ENCODE peak calls at places on chromosomes 6 and 20, in nine cellular contexts. J is H1, W is lower lobe of right lung, Q is dorsolateral prefrontal cortex, D is transverse colon, L is fibroblast of lung, N is lung, S is thoracic aorta, H is kidney epithelial cell. X is an unnamed sample. For H3K27me3, the result is how much of the 10 kb centered on the place peaks cover.

GRCh38 chr20:6007529-6008103 is 46.2 kb downstream of the LRRN4 start:
- DNase-seq in J (no peak), W (no peak), Q (no peak), D (no peak), L (no peak), N (no peak), S (no peak), H (no peak), X (no peak)

GRCh38 chr20:44969320-44969879 is 3.1 kb downstream of the STK4 start:
- DNase-seq in J (no peak), W (no peak), Q (no peak), D (no peak), L (no peak), N (no peak), S (no peak), H (no peak), X (no peak)

GRCh38 chr6:971981-972640 is 279.2 kb upstream of the EXOC2 start:
- DNase-seq in J (no peak), W (no peak), Q (no peak), D (no peak), L (no peak), N (no peak), S (no peak), H (no peak), X (no peak)

GRCh38 chr20:37524859-37525708 is 2.6 kb downstream of the BLCAP start:
- DNase-seq in J (no peak), W (no peak), Q (no peak), D (peak), L (peak), N (no peak), S (no peak), H (no peak), X (no peak)

GRCh38 chr6:11682525-11682924 is 96.1 kb downstream of the ADTRP start:
- DNase-seq in J (no peak), W (no peak), Q (no peak), D (no peak), L (peak), N (no peak), S (no peak), H (no peak), X (no peak)

GRCh38 chr20:57374931-57375651 is 16.1 kb upstream of the RBM38 start:
- DNase-seq in J (no peak), W (no peak), Q (no peak), D (peak), L (no peak), N (peak), S (no peak), H (no peak), X (no peak)

GRCh38 chr20:62020935-62021701 is 44.6 kb downstream of the TAF4 start:
- DNase-seq in J (no peak), W (no peak), Q (no peak), D (peak), L (peak), N (no peak), S (no peak), H (no peak), X (no peak)

GRCh38 chr6:6537488-6537887 is 51.0 kb upstream of the LY86 start:
- DNase-seq in J (no peak), W (no peak), Q (no peak), D (no peak), L (no peak), N (no peak), S (no peak), H (no peak), X (no peak)

GRCh38 chr20:63301671-63302070 is 8.7 kb downstream of the COL20A1 start:
- DNase-seq in J (no peak), W (no peak), Q (no peak), D (no peak), L (no peak), N (no peak), S (no peak), H (no peak), X (no peak)

GRCh38 chr6:136822051-136822378 is 377 bp upstream of the PEX7 start:
- DNase-seq in J (peak), W (peak), Q (no peak), D (no peak), L (peak), N (peak), S (no peak), H (no peak), X (peak)

GRCh38 chr6:151016107-151016506 is 150.6 kb downstream of the MTHFD1L start:
- DNase-seq in J (no peak), W (no peak), Q (no peak), D (no peak), L (no peak), N (no peak), S (no peak), H (no peak), X (no peak)

GRCh38 chr6:3490622-3490980 is 33.8 kb upstream of the SLC22A23 start:
- DNase-seq in J (no peak), W (no peak), Q (no peak), D (no peak), L (peak), N (no peak), S (no peak), H (no peak), X (no peak)

GRCh38 chr20:19560876-19561480 is 197.1 kb upstream of the RIN2 start:
- DNase-seq in J (no peak), W (no peak), Q (no peak), D (no peak), L (no peak), N (no peak), S (no peak), H (no peak), X (no peak)

GRCh38 chr20:25867776-25868649 is 171.4 kb upstream of the ZNF337 start:
- DNase-seq in J (peak), W (peak), Q (peak), D (peak), L (peak), N (peak), S (no peak), H (no peak), X (peak)

GRCh38 chr6:25413506-25413905 is 134.3 kb downstream of the CARMIL1 start:
- DNase-seq in J (no peak), W (no peak), Q (no peak), D (no peak), L (peak), N (no peak), S (no peak), H (no peak), X (no peak)

GRCh38 chr6:34570066-34570833 is 14.1 kb upstream of the SPDEF start:
- DNase-seq in J (no peak), W (no peak), Q (no peak), D (peak), L (no peak), N (no peak), S (no peak), H (no peak), X (no peak)

GRCh38 chr20:44714701-44715494 is at the start of gene CCN5:
- DNase-seq in J (no peak), W (peak), Q (peak), D (peak), L (peak), N (peak), S (peak), H (no peak), X (no peak)

GRCh38 chr6:166257911-166258318 is 50.3 kb downstream of the PRR18 start:
- DNase-seq in J (no peak), W (no peak), Q (no peak), D (no peak), L (no peak), N (no peak), S (no peak), H (no peak), X (no peak)

GRCh38 chr6:166266336-166266735 is 41.9 kb downstream of the PRR18 start:
- DNase-seq in J (no peak), W (no peak), Q (no peak), D (no peak), L (no peak), N (no peak), S (no peak), H (peak), X (no peak)

GRCh38 chr6:166259296-166259977 is 48.8 kb downstream of the PRR18 start:
- DNase-seq in J (no peak), W (peak), Q (no peak), D (peak), L (no peak), N (no peak), S (no peak), H (no peak), X (no peak)

GRCh38 chr6:166258854-166259276 is 49.3 kb downstream of the PRR18 start:
- DNase-seq in J (no peak), W (peak), Q (no peak), D (peak), L (no peak), N (peak), S (no peak), H (no peak), X (no peak)

DNA sequence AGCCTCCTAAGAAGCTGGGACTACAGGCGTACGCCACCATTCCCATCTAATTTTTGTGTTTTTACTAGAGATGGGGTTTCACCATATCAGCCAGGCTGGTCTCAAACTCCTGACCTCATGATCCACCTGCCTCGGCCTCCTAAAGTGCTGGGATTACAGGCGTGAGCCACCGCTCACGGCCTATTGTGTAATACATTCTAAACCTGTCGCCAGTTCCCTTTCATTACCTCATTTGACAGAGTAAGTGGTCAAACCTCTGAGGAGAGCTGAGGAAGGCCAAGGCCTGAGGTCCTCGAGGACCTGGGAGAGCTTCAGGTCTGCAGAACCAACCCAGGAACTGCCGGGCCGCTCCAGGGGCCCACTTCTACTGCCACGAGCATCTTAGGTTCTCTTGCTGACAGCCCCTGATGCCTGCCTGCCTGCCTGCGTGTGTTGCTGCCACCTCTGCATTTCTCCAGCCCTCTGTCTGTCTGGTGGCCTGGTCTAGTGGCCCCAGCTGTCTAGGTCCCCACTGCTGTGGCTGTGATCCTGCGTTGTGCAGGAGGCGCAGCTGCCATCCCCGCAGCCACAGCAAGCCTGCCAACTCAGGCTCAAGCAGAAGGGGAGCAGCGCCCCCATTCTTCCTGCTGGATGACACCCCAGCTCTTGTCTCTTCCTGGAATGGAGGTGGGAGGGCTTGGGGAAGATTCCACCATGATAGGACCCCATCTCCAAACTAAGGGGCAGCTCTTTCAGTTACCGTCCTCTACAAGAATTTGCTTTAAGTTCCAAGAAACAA is 45.3 kb downstream of the PRR18 start:
- DNase-seq in J (no peak), W (no peak), Q (no peak), D (no peak), L (no peak), N (no peak), S (no peak), H (no peak), X (no peak)
- TF ChIP-seq CTCF in J (peak), W (no peak), Q (no peak), D (no peak), L (no peak), N (no peak), S (no peak), H (no peak), X (no peak)

DNA sequence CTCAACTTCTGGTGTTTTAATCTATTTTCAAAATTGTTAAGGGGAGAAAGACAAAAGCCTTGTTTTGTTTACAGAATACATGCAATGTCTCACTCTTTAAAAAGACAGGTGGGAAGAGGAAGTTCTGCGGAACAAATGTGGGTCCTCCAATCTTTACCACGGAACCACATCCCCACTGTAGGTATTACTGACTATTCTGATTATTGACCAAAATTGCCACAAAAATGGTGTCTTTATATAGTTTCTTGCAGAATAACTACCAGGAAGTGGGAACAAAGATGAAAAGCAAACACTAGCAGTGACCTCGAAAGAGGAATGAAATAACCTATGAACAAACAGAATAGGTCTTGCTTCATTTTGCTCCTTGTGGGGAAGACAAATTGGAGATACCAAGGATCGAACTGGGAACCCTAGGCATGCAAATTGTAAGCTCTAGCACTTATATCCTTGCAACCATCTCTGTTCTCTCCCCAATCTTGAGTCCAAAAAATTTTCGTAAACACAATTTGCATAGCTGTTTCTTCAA is 106.7 kb downstream of the GPX5 start:
- DNase-seq in J (no peak), W (no peak), Q (no peak), D (no peak), L (no peak), N (no peak), S (no peak), H (no peak), X (no peak)
- H3K27me3 ChIP-seq in J (under half), W (under half), Q (under half), D (half or more), L (under half), N (under half), S (under half), H (under half), X (under half)

DNA sequence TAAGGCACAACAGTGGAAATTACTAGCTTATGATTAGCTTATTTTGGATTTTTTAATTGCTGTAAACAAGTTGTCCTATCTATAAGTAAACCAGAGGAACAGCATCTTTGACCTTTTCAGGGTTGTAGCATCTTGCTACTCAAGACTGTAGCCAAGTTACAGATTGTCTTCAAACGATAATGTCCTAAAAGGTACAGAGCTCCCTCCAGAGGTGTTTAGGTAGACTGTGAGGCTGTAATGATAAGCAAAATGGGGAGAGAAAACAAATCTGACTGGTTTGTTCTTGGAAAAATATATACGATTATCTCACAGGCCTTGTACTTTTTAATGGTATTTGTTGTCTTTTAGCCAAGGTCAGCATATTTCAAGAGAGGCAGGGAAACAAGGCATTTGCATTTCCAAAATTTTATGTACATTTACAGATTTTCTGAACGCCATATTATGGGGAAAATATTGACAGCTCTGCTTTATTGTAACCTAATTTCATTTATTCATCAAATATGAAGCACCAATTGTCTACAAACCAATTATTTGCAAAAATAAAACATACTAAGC is 273.4 kb downstream of the MEI4 start:
- DNase-seq in J (no peak), W (no peak), Q (no peak), D (no peak), L (no peak), N (no peak), S (no peak), H (no peak), X (no peak)
- TF ChIP-seq CTCF in J (peak), W (no peak), Q (no peak), D (no peak), L (no peak), N (no peak), S (no peak), H (no peak), X (peak)

DNA sequence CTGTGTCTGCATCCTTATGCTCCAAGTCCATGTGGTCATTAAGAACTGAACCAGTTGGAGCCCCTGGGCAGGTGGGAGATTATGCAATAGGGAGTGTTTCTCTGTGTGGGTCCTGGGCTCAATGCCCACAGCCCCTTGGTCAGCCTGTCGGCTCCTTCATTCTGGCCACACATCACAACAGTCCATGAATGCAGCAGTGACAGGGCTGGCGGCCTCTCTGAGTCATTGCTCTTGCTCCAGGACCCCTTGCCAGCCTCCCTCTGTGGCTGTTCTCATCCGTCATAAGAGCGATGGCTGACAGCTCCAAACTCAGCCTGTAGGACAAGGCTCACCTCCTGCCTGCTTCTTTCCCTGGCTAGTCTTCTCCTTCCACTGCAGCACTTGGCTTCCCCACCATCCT is 609.5 kb upstream of the CDH4 start:
- DNase-seq in J (no peak), W (no peak), Q (peak), D (no peak), L (no peak), N (no peak), S (no peak), H (no peak), X (no peak)
- H3K27me3 ChIP-seq in J (under half), W (under half), Q (under half), D (under half), L (under half), N (under half), S (under half), H (under half), X (under half)

GRCh38 chr6:95867205-95867604 is 148.6 kb upstream of the FUT9 start:
- DNase-seq in J (no peak), W (no peak), Q (no peak), D (no peak), L (no peak), N (no peak), S (no peak), H (no peak), X (no peak)

GRCh38 chr6:95865857-95866256 is 149.9 kb upstream of the FUT9 start:
- DNase-seq in J (no peak), W (no peak), Q (no peak), D (no peak), L (no peak), N (no peak), S (no peak), H (no peak), X (no peak)

GRCh38 chr6:95866732-95867131 is 149.0 kb upstream of the FUT9 start:
- DNase-seq in J (no peak), W (no peak), Q (no peak), D (peak), L (no peak), N (no peak), S (no peak), H (no peak), X (no peak)
- TF ChIP-seq CTCF in J (peak), W (peak), Q (peak), D (no peak), L (no peak), N (no peak), S (no peak), H (peak), X (peak)

GRCh38 chr6:33072508-33073100 is 845 bp downstream of the HLA-DPA1 start:
- DNase-seq in J (no peak), W (no peak), Q (no peak), D (no peak), L (no peak), N (no peak), S (no peak), H (no peak), X (no peak)

GRCh38 chr6:33071579-33071978 is 1.9 kb downstream of the HLA-DPA1 start:
- DNase-seq in J (no peak), W (no peak), Q (no peak), D (no peak), L (no peak), N (no peak), S (no peak), H (no peak), X (no peak)

GRCh38 chr6:33075208-33075567 is 602 bp upstream of the HLA-DPB1 start:
- DNase-seq in J (no peak), W (no peak), Q (no peak), D (no peak), L (no peak), N (no peak), S (no peak), H (no peak), X (no peak)

GRCh38 chr6:33075568-33076405 is at the start of gene HLA-DPB1:
- DNase-seq in J (no peak), W (no peak), Q (no peak), D (no peak), L (peak), N (no peak), S (no peak), H (no peak), X (peak)

GRCh38 chr6:33073431-33073871 is at the start of gene HLA-DPA1:
- DNase-seq in J (no peak), W (peak), Q (no peak), D (peak), L (no peak), N (peak), S (no peak), H (no peak), X (peak)
- H3K27me3 ChIP-seq in J (under half), W (under half), Q (under half), D (under half), L (under half), N (under half), S (under half), H (under half), X (under half)

GRCh38 chr6:69771158-69771906 is 25.5 kb downstream of the LMBRD1 start:
- DNase-seq in J (no peak), W (no peak), Q (no peak), D (no peak), L (no peak), N (no peak), S (no peak), H (no peak), X (no peak)

GRCh38 chr6:69763763-69764162 is 33.0 kb downstream of the LMBRD1 start:
- DNase-seq in J (no peak), W (no peak), Q (no peak), D (no peak), L (no peak), N (no peak), S (no peak), H (no peak), X (no peak)

DNA sequence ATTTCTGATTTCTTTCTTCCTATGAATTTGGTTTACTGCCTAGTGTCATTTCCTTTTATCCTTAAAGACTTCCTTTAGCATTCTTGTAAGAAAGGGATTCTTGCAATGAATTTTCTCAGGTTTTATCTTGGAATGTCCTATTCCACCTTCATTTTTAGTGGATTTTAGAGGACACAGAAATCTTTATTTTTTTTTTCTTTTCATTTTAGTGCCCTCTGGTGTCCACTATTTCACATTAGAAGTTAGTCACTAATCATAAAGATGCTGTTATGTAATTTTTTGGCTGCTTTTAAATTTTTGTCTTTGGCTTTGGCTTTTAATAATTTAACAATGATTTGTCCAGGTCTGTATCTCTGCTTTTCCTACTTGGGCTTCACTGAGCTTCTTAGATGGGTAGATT is 28.1 kb downstream of the LMBRD1 start:
- DNase-seq in J (no peak), W (no peak), Q (no peak), D (no peak), L (no peak), N (no peak), S (no peak), H (no peak), X (no peak)
- TF ChIP-seq CTCF in J (no peak), W (no peak), Q (no peak), D (no peak), L (no peak), N (no peak), S (no peak), H (peak), X (no peak)

X was measured in GM06990.